ENCODE peak calls at places on chromosomes 11 and 22, in ten cellular contexts. P is activated T-cell treated with anti-CD3 and anti-CD28 coated beads for 1 hour; E is IMR-90; M is lower leg skin; B is caudate nucleus; T is hepatic stellate cell; N is neuronal stem cell; G is OCI-LY7; R is H4; A is stimulated activated CD4-positive, alpha-beta T cell treated with anti-CD3 and anti-CD28 coated beads, Interleukin-4, amount 100 ng/mL, for 48 hours. O is an unnamed sample.

GRCh38 chr11:45530111-45530510 is 135.3 kb downstream of the CHST1 start:
- DNase-seq in P (no peak), E (no peak), M (no peak), B (no peak), T (no peak), N (no peak), G (no peak), R (no peak), A (no peak), O (no peak)

GRCh38 chr11:85766801-85767200 is 44.1 kb downstream of the SYTL2 start:
- DNase-seq in P (no peak), E (peak; percentile 44), M (no peak), B (no peak), T (no peak), N (no peak), G (no peak), R (no peak), A (no peak), O (no peak)

GRCh38 chr11:66978229-66978628 is 3.1 kb downstream of the C11orf86 start:
- DNase-seq in P (no peak), E (no peak), M (no peak), B (no peak), T (no peak), N (no peak), G (no peak), R (no peak), A (no peak), O (no peak)

GRCh38 chr22:44382461-44383038 is 69.8 kb upstream of the SHISAL1 start:
- DNase-seq in P (no peak), E (no peak), M (no peak), B (no peak), T (no peak), N (no peak), G (no peak), R (no peak), A (no peak), O (no peak)

GRCh38 chr22:35959121-35959800 is 69.4 kb downstream of the RBFOX2 start:
- DNase-seq in P (no peak), E (no peak), M (no peak), B (no peak), T (no peak), N (no peak), G (no peak), R (no peak), A (no peak), O (no peak)

GRCh38 chr22:39979458-39979857 is 15.3 kb upstream of the FAM83F start:
- DNase-seq in P (no peak), E (no peak), M (no peak), B (no peak), T (no peak), N (no peak), G (no peak), R (no peak), A (no peak), O (no peak)

GRCh38 chr22:40651057-40651456 is 14.5 kb upstream of the MRTFA start:
- DNase-seq in P (no peak), E (no peak), M (no peak), B (no peak), T (no peak), N (no peak), G (no peak), R (no peak), A (no peak), O (no peak)

GRCh38 chr11:76823481-76824028 is 37.2 kb upstream of the ACER3 start:
- DNase-seq in P (no peak), E (peak; percentile 76), M (no peak), B (no peak), T (peak; percentile 56), N (no peak), G (no peak), R (peak; percentile 89), A (no peak), O (peak; percentile 82)